ENCODE peak calls at places on chromosomes 5 and 9, in seven cellular contexts. W is stimulated activated CD4-positive, alpha-beta T cell treated with anti-CD3 and anti-CD28 coated beads, Interleukin-12 subunit alpha, Interleukin-12 subunit beta, amount 100 ng/mL, for 4 hours; D is T-helper 2 cell; K is coronary artery; V is GF-D8; U is mesothelial cell of epicardium; I is iris pigment epithelial cell. X is an unnamed sample.

GRCh38 chr5:41406424-41406823 is 104.0 kb downstream of the PLCXD3 start:
- DNase-seq in W (no peak), D (no peak), K (no peak), V (no peak), U (no peak), I (no peak), X (no peak)

GRCh38 chr5:8600843-8601242 is 731.9 kb downstream of the MTRR start:
- DNase-seq in W (no peak), D (no peak), K (no peak), V (no peak), U (no peak), I (no peak), X (no peak)

GRCh38 chr5:80745490-80745889 is 90.7 kb upstream of the DHFR start:
- DNase-seq in W (no peak), D (no peak), K (no peak), V (no peak), U (no peak), I (peak; percentile 89), X (no peak)

GRCh38 chr5:1506242-1507015 is 17.3 kb downstream of the LPCAT1 start:
- DNase-seq in W (no peak), D (no peak), K (no peak), V (no peak), U (no peak), I (no peak), X (no peak)

GRCh38 chr9:4541848-4542247 is 51.6 kb downstream of the SLC1A1 start:
- DNase-seq in W (no peak), D (no peak), K (no peak), V (no peak), U (no peak), I (no peak), X (no peak)

GRCh38 chr9:95078934-95079333 is 238.6 kb downstream of the FANCC start:
- DNase-seq in W (no peak), D (no peak), K (no peak), V (no peak), U (no peak), I (no peak), X (no peak)

GRCh38 chr5:155514105-155514563 is 500.6 kb downstream of the KIF4B start:
- DNase-seq in W (no peak), D (no peak), K (no peak), V (no peak), U (no peak), I (no peak), X (no peak)

GRCh38 chr5:78530342-78531096 is 118.1 kb downstream of the LHFPL2 start:
- DNase-seq in W (no peak), D (peak; percentile 17), K (no peak), V (no peak), U (no peak), I (peak; percentile 96), X (no peak)

GRCh38 chr5:97499605-97500004 is 316.6 kb upstream of the RIOK2 start:
- DNase-seq in W (no peak), D (no peak), K (no peak), V (no peak), U (no peak), I (no peak), X (peak; percentile 34)

GRCh38 chr5:104344809-104345512 is 782.4 kb upstream of the NUDT12 start:
- DNase-seq in W (no peak), D (no peak), K (no peak), V (no peak), U (no peak), I (peak; percentile 61), X (no peak)

GRCh38 chr5:149133795-149134777 is 7.2 kb upstream of the ABLIM3 start:
- DNase-seq in W (no peak), D (no peak), K (no peak), V (no peak), U (no peak), I (peak; percentile 90), X (no peak)

GRCh38 chr5:140073296-140073695 is 30.2 kb upstream of the NRG2 start:
- DNase-seq in W (no peak), D (peak; percentile 14), K (no peak), V (no peak), U (no peak), I (peak; percentile 3), X (no peak)

GRCh38 chr9:35432076-35432475 is 57.8 kb upstream of the RUSC2 start:
- DNase-seq in W (no peak), D (no peak), K (no peak), V (no peak), U (no peak), I (no peak), X (no peak)